ENCODE peak calls at places on chromosomes 12 and 14, in five cellular contexts. S, Q, O, K and M are unnamed samples.
A peak's percentile ranks its signal among the peaks of the same experiment; 100 is the strongest.

GRCh38 chr12:3218150-3218845 is 141.1 kb downstream of the TSPAN9 start:
- DNase-seq in S (peak; percentile 80), Q (no peak), O (no peak), K (no peak), M (peak; percentile 71)

GRCh38 chr12:118680361-118680963 is 300.9 kb upstream of the SRRM4 start:
- DNase-seq in S (no peak), Q (no peak), O (no peak), K (no peak), M (no peak)

GRCh38 chr12:129719426-129719825 is 184.4 kb downstream of the TMEM132D start:
- DNase-seq in S (no peak), Q (no peak), O (no peak), K (no peak), M (no peak)

GRCh38 chr12:104835317-104835716 is 122.8 kb downstream of the SLC41A2 start:
- DNase-seq in S (no peak), Q (no peak), O (no peak), K (no peak), M (no peak)

GRCh38 chr12:20404576-20405346 is 36.4 kb downstream of the PDE3A start:
- DNase-seq in S (peak; percentile 76), Q (no peak), O (no peak), K (no peak), M (no peak)

GRCh38 chr12:45235087-45236025 is 19.5 kb downstream of the ANO6 start:
- DNase-seq in S (peak; percentile 37), Q (peak; percentile 92), O (no peak), K (no peak), M (peak; percentile 76)

GRCh38 chr12:114355389-114356088 is 50.4 kb downstream of the TBX5 start:
- DNase-seq in S (no peak), Q (no peak), O (no peak), K (no peak), M (no peak)

GRCh38 chr12:47346251-47347019 is 266.7 kb upstream of the AMIGO2 start:
- DNase-seq in S (no peak), Q (no peak), O (no peak), K (no peak), M (no peak)

GRCh38 chr14:99751539-99752485 is 41.4 kb upstream of the EML1 start:
- DNase-seq in S (no peak), Q (no peak), O (no peak), K (no peak), M (no peak)

GRCh38 chr12:121720762-121721161 is 8.2 kb downstream of the TMEM120B start:
- DNase-seq in S (no peak), Q (no peak), O (no peak), K (no peak), M (no peak)

GRCh38 chr12:112473056-112473455 is 54.3 kb downstream of the PTPN11 start:
- DNase-seq in S (no peak), Q (no peak), O (no peak), K (no peak), M (no peak)

GRCh38 chr14:32693114-32693513 is 245.6 kb upstream of the NPAS3 start:
- DNase-seq in S (no peak), Q (no peak), O (no peak), K (no peak), M (peak; percentile 54)

GRCh38 chr12:78928200-78929074 is 63.9 kb downstream of the SYT1 start:
- DNase-seq in S (peak; percentile 65), Q (peak; percentile 36), O (no peak), K (no peak), M (peak; percentile 56)

GRCh38 chr14:49550284-49551184 is 35.6 kb downstream of the RPS29 start:
- DNase-seq in S (no peak), Q (peak; percentile 54), O (no peak), K (no peak), M (no peak)

GRCh38 chr12:116955382-116956021 is 44.8 kb downstream of the FBXW8 start:
- DNase-seq in S (no peak), Q (peak; percentile 81), O (peak; percentile 71), K (peak; percentile 36), M (no peak)

GRCh38 chr12:89349814-89350213 is 2.5 kb downstream of the DUSP6 start:
- DNase-seq in S (peak; percentile 55), Q (peak; percentile 67), O (no peak), K (no peak), M (no peak)

GRCh38 chr12:40980346-40981005 is 207.6 kb upstream of the PDZRN4 start:
- DNase-seq in S (no peak), Q (no peak), O (no peak), K (no peak), M (no peak)

DNA sequence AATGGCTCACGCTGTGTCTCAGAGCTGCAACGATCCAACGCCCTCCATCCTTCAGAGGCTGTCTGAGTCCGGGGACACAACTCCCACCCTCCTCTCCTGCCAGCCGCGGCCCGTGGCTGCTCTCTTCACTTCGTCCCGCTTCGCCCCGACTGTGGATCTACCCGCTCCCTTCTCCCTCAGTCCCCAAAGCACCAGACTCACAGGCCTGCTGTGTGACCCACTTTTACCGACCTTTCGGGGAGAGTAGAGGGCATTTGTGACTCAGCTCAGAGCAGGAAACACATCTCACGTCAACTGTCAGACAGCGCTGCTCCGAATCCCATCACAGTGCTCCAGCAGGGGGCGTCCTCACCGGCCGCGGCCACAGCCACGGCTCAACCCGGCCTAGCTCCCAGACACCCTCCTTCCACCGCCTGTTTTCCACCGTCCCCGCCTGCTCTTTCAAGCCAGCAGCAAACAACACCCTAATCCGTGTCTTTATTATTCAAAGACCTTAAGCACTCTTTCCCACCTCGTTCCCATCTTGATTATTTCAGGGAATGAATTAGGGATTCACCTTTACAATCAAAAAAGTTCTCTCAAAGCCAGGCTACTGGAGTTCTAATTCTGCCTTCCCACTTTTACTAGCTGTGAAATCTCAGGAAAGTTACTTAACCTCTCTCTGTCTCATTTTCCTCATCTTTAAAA is 5.0 kb upstream of the AQP2 start:
- DNase-seq in S (peak; percentile 81), Q (peak; percentile 62), O (peak; percentile 90), K (peak; percentile 71), M (peak; percentile 34)
- H3K4me3 ChIP-seq in S (peak overlapping the region; percentile 39), Q (no peak overlapping the region), O (peak overlapping the region; percentile 28), K (peak overlapping the region; percentile 12), M (no peak overlapping the region)

GRCh38 chr14:93332032-93332852 is 594 bp downstream of the BTBD7 start:
- DNase-seq in S (no peak), Q (peak; percentile 61), O (peak; percentile 87), K (no peak), M (no peak)

GRCh38 chr14:93330609-93331000 is 2.2 kb downstream of the BTBD7 start:
- DNase-seq in S (no peak), Q (peak; percentile 86), O (no peak), K (no peak), M (no peak)

GRCh38 chr14:93331375-93332031 is 1.3 kb downstream of the BTBD7 start:
- DNase-seq in S (no peak), Q (no peak), O (peak; percentile 65), K (no peak), M (no peak)

GRCh38 chr14:93328546-93328945 is 4.3 kb downstream of the BTBD7 start:
- DNase-seq in S (no peak), Q (no peak), O (no peak), K (no peak), M (no peak)

DNA sequence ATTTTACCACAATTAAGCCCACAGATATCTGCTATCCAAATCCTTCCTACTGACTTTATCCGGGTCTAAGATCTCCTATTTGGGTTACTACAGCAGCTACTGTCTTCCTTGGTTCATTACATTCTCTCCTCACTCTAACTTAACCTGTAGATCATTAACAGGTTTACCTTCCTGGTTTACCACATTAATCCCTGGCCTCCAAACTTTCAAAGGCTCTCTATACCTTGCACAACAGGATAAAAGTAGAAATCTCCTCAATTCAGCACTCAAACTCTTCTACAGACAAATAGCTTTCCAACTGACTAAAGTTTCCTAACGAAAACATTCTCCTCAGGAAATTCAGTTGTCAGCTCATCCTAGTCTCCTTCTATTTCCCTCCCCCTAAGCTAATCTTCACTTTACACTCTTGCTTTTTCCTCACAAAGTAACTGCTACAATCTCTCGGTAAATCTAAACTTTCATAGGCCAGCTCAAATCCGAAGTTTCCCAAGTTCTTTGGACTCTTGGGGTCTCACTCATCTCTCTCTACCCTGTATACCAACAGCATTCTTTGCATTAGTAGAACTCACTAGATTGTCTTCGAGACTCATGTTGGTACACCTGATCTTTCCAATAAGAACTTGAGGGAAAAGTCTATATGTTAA is 2.7 kb downstream of the BTBD7 start:
- DNase-seq in S (no peak), Q (no peak), O (no peak), K (no peak), M (no peak)
- H3K4me3 ChIP-seq in S (no peak overlapping the region), Q (peak overlapping the region; percentile 71), O (no peak overlapping the region), K (no peak overlapping the region), M (no peak overlapping the region)

GRCh38 chr14:105858676-105859025 is 332.3 kb downstream of the TMEM121 start:
- DNase-seq in S (no peak), Q (no peak), O (peak; percentile 54), K (peak; percentile 13), M (no peak)
- H3K4me3 ChIP-seq in S (no peak overlapping the region), Q (no peak overlapping the region), O (no peak overlapping the region), K (no peak overlapping the region), M (no peak overlapping the region)

GRCh38 chr14:81170829-81171195 is 49.9 kb downstream of the GTF2A1 start:
- DNase-seq in S (no peak), Q (no peak), O (no peak), K (no peak), M (no peak)
- H3K4me3 ChIP-seq in S (no peak overlapping the region), Q (no peak overlapping the region), O (peak overlapping the region; percentile 80), K (peak overlapping the region; percentile 94), M (no peak overlapping the region)

GRCh38 chr14:101808894-101809670 is 47.6 kb downstream of the PPP2R5C start:
- DNase-seq in S (no peak), Q (no peak), O (no peak), K (no peak), M (no peak)
- H3K4me3 ChIP-seq in S (peak overlapping the region; percentile 85), Q (peak overlapping the region; percentile 62), O (peak overlapping the region; percentile 76), K (peak overlapping the region; percentile 97), M (peak overlapping the region; percentile 70)

DNA sequence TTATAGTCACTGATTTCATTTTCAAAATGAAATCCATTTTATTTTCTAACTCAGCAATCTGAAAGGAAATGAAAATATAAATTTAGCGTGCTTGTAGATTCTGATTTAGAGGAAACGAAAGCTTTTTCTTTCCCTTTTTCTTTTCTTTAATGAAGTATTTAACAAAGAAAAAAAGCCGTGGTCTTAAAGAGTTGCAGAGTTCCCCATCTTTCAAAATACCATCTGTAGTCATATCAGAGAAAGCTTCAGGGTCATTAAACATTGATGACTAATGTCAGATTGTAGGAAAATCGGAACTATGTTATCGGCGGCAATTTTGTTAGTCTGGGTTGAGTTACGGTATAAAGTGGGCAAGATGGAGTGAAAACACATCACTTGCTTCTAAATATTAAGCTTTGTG is 32.3 kb downstream of the DRAM1 start:
- DNase-seq in S (no peak), Q (no peak), O (no peak), K (no peak), M (no peak)
- H3K4me3 ChIP-seq in S (no peak overlapping the region), Q (no peak overlapping the region), O (no peak overlapping the region), K (no peak overlapping the region), M (no peak overlapping the region)

GRCh38 chr12:31928246-31929139 is 30.7 kb upstream of the RESF1 start:
- DNase-seq in S (no peak), Q (no peak), O (no peak), K (peak; percentile 41), M (no peak)
- H3K4me3 ChIP-seq in S (no peak overlapping the region), Q (no peak overlapping the region), O (no peak overlapping the region), K (peak overlapping the region; percentile 22), M (no peak overlapping the region)